ENCODE peak calls at places on chromosomes 16 and 17, in seven cellular contexts. V is hepatocyte, M is OCI-LY7, P is MM.1S, E is neural progenitor cell, A is HCT116, L is GM23338. R is an unnamed sample.

GRCh38 chr17:19708431-19709175 is 7.8 kb downstream of the SLC47A2 start:
- DNase-seq in L (no peak), V (no peak), M (no peak), E (no peak), P (no peak), A (no peak), R (no peak)

GRCh38 chr16:79767597-79768280 is 167.2 kb upstream of the MAF start:
- DNase-seq in L (peak), M (no peak), A (no peak), P (peak), E (peak), V (peak), R (no peak)

GRCh38 chr16:89315791-89316581 is 98.5 kb downstream of the ZNF778 start:
- DNase-seq in V (no peak), M (peak), P (peak), E (no peak), L (no peak), A (no peak), R (peak)

GRCh38 chr16:52914428-52914827 is 138.3 kb downstream of the CHD9NB start:
- DNase-seq in P (no peak), V (no peak), A (no peak), E (no peak), L (peak), M (no peak), R (no peak)

GRCh38 chr17:19676901-19677300 is 28.4 kb downstream of the ALDH3A2 start:
- DNase-seq in V (no peak), M (no peak), L (no peak), P (no peak), A (no peak), E (no peak), R (no peak)

GRCh38 chr16:54175552-54176375 is 110.8 kb downstream of the IRX3 start:
- DNase-seq in V (no peak), P (no peak), A (no peak), M (no peak), E (no peak), L (no peak), R (no peak)

GRCh38 chr17:72296456-72296855 is 175.6 kb downstream of the SOX9 start:
- DNase-seq in A (no peak), L (no peak), P (no peak), V (no peak), E (no peak), M (no peak), R (peak)

GRCh38 chr17:64147110-64148016 is 17.4 kb upstream of the ERN1 start:
- DNase-seq in L (peak), P (peak), E (no peak), V (no peak), M (peak), A (no peak), R (peak)

GRCh38 chr16:4263504-4264436 is 9.1 kb downstream of the TFAP4 start:
- DNase-seq in L (peak), V (peak), P (no peak), A (peak), E (peak), M (peak), R (no peak)

GRCh38 chr17:3448059-3448630 is 14.5 kb upstream of the OR1E2 start:
- DNase-seq in V (no peak), P (no peak), L (no peak), M (peak), E (no peak), A (no peak), R (no peak)

GRCh38 chr16:8619671-8620370 is 1.7 kb upstream of the METTL22 start:
- DNase-seq in M (no peak), V (no peak), A (no peak), L (no peak), P (no peak), E (no peak), R (no peak)

GRCh38 chr16:3983081-3983520 is 102.6 kb upstream of the CREBBP start:
- DNase-seq in A (peak), V (peak), L (peak), M (no peak), P (peak), E (peak), R (peak)

GRCh38 chr16:3618782-3619166 is 7.4 kb upstream of the SLX4 start:
- DNase-seq in L (no peak), E (no peak), M (no peak), P (no peak), A (peak), V (no peak), R (peak)

GRCh38 chr17:74432484-74433391 is 850 bp downstream of the GPRC5C start:
- DNase-seq in E (peak), P (no peak), L (peak), M (no peak), V (peak), A (no peak), R (peak)

GRCh38 chr17:10149573-10150399 is 48.6 kb downstream of the GAS7 start:
- DNase-seq in L (no peak), E (no peak), M (no peak), P (no peak), A (peak), V (no peak), R (peak)

GRCh38 chr17:58409432-58409831 is 7.9 kb downstream of the RNF43 start:
- DNase-seq in E (no peak), P (no peak), A (no peak), V (no peak), M (no peak), L (no peak), R (no peak)

GRCh38 chr17:46193626-46194392 is 580 bp upstream of the KANSL1 start:
- DNase-seq in P (peak), A (peak), E (peak), M (peak), L (peak), V (peak), R (peak)

GRCh38 chr17:46195939-46196338 is 2.7 kb upstream of the KANSL1 start:
- DNase-seq in V (no peak), P (no peak), E (no peak), M (no peak), L (no peak), A (no peak), R (no peak)

GRCh38 chr17:46195217-46195855 is 2.1 kb upstream of the KANSL1 start:
- DNase-seq in P (no peak), E (no peak), M (no peak), L (no peak), V (no peak), A (no peak), R (no peak)

GRCh38 chr17:46193246-46193625 is at the start of gene KANSL1:
- DNase-seq in A (peak), M (peak), P (peak), E (peak), L (peak), V (peak), R (peak)

DNA sequence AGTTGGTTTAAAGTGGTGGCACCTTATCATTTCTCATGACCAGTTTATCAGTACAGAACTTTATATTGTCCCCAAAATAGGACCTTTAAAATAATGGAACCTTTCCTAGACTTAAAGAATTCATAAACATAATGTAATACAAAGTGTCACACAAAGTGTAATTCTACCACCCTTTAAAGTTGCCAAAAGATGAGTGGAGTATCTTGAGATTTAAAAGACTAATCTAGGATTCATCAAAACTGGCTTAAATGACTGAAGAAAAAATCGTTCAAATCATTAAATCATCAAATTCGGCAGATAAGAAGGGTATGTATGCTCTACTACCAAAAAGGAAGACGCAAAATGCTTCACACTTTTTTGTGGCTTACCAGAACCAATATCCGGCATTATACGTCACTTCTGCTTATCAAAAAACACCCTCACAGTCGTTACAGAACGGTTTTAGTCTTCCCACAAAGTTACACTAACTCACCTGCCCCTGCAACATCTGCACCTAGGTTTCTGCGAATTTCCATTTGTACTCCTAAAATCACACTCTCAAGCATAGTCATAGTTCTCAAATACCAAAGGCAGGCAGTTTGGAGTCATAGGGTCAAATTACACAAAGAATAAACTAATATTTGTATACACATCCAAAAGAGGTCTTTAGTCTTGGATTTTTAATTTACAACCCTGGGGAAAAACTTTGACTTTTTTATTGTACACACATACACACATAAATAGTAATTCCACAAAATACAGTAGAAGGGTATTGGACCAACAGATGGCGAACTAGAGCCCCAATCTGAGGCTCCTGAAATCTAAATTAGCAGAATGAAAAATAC is 1.4 kb upstream of the KANSL1 start:
- DNase-seq in L (peak), A (peak), V (peak), M (peak), E (peak), P (peak), R (peak)
- TF ChIP-seq CTCF in L (peak), A (peak), V (peak), M (peak), E (peak), P (peak), R (peak)

GRCh38 chr17:77422104-77422782 is 281.5 kb downstream of the SEC14L1 start:
- DNase-seq in L (no peak), E (no peak), A (no peak), P (no peak), V (no peak), M (no peak), R (peak)
- TF ChIP-seq EZH2phosphoT487 in L (no peak), E (no peak), A (no peak), P (no peak), V (no peak), M (no peak), R (no peak)

DNA sequence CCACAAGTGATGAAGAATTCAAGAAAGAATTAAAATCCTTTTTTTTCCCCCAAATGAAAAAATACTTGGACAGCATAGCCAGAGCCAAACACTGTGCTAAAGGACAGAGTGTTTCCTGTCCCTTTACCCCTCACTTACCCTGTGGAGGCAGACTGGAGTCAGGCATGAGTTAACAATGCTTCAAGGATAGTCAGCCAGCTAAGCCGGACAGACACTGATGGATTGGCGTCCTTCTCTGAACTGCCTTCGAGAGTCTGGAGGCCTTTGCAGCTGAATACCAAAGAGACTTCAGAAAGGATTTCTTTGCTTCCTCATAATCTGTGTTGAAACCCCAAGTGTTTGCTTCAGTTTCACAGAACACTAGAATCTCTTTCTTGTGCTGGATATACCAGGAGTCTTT is 4.5 kb downstream of the METTL9 start:
- DNase-seq in E (peak), P (no peak), L (no peak), V (peak), A (no peak), M (no peak), R (no peak)
- TF ChIP-seq CTCF in E (no peak), P (no peak), L (no peak), V (no peak), A (no peak), M (no peak), R (no peak)

DNA sequence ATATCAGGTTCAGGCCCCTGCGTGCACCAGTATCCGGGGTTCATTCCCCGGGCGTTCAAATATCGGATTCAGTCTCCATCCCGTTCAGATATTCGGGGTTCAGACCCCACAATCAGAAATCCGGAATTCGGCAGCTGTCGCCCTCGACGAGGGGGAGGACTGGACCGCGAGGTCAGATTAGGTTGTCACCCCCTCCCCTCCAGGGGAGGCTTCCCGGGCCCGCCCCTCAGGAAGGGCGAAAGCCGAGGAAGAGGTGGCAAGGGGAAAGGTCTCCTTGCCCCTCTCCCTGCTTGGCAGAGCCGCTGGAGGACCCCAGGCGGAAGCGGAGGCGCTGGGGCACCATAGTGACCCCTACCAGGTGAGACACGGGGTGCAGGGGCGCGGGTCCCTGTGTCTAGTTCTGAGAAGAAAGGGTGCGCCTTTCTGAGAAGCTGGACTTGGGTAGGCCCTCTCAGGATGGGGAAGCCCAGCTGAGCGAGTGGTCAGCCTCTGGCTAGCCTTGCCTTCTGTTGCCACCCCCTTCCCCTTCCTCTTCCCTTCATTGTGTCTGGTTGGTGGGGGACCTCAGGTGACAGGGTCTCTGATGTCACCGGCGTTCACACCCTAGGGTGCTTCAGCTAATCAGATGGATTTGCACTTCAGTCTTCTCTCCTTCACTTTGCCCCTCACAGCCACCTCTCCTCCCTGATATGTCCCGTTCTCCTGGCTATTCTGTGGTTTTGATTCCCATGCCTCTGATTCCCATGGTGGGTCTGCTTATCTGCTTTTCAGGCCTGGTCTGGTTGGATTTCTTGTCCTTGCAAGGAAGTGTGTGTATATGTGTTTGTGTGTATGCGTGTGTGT is 844 bp downstream of the TAOK2 start:
- DNase-seq in V (peak), L (peak), E (peak), A (no peak), M (no peak), P (no peak), R (peak)
- TF ChIP-seq EZH2phosphoT487 in V (no peak), L (no peak), E (no peak), A (no peak), M (no peak), P (no peak), R (no peak)

GRCh38 chr17:67359960-67360817 is 6.2 kb downstream of the PSMD12 start:
- DNase-seq in A (peak), E (peak), M (peak), V (no peak), P (peak), L (peak), R (peak)
- TF ChIP-seq CTCF in A (peak), E (peak), M (peak), V (peak), P (peak), L (peak), R (peak)

GRCh38 chr16:2518823-2519710 is 1.1 kb upstream of the AMDHD2 start:
- DNase-seq in P (no peak), E (no peak), M (no peak), V (no peak), L (no peak), A (no peak), R (no peak)
- TF ChIP-seq EZH2phosphoT487 in P (no peak), E (no peak), M (no peak), V (no peak), L (no peak), A (no peak), R (no peak)

GRCh38 chr16:397736-398332 is 835 bp downstream of the NME4 start:
- DNase-seq in L (peak), V (peak), E (peak), M (peak), A (peak), P (peak), R (peak)
- TF ChIP-seq CTCF in L (peak), V (peak), E (peak), M (peak), A (peak), P (peak), R (peak)

GRCh38 chr17:66416207-66416940 is 114.0 kb downstream of the PRKCA start:
- DNase-seq in P (no peak), L (no peak), V (no peak), E (peak), A (no peak), M (no peak), R (no peak)
- TF ChIP-seq EZH2phosphoT487 in P (no peak), L (no peak), V (no peak), E (no peak), A (no peak), M (no peak), R (no peak)

DNA sequence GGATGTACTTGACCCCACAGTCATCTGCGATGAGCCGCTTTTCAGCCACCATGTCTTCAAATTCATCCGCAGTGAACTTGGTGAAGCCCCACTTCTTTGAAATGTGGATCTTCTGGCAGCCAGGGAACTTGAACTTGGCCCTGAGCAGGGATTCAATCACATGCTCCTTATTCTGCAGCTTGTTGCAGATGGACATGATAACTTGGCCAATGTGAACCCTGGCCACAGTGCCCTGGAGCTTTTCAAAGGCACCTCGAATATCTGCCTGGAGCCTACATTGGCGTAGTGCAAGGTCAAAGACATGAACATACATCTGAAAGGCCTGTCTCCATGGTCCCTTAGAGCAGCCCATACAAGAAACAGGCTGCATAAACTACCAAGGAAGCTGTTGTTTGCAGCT is 1.8 kb upstream of the TENT4B start:
- DNase-seq in V (no peak), L (no peak), M (no peak), P (no peak), E (no peak), A (no peak), R (no peak)
- TF ChIP-seq CTCF in V (no peak), L (no peak), M (no peak), P (no peak), E (no peak), A (no peak), R (no peak)

DNA sequence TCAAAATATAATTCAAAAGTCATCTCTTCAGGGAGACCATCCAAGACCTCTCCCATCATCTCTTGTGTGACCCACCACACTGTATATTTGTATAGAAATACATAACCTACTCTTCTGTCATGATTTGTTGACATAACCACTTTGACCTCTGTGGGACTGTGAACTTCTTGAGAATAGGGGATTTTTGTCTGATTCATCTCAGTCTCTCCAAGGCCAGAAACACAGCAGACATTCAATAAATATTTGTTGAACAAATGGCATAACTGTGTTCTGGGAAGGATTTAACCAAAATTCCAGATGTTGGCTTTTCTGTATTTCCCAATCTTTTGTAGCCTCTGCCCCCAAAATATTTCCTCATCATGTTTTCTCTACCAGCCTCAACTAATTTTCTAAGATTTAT is 169.7 kb downstream of the CDH11 start:
- DNase-seq in V (no peak), M (no peak), E (no peak), A (no peak), L (no peak), P (no peak), R (no peak)
- TF ChIP-seq EZH2phosphoT487 in V (no peak), M (no peak), E (no peak), A (no peak), L (no peak), P (no peak), R (no peak)